ENCODE peak calls at places on chromosomes 3 and 15, in ten cellular contexts. W is IMR-90, Z is uterus, R is PC-9, D is tibial artery, H is sigmoid colon, A is heart right ventricle, U is hepatocyte, B is ovary, Y is GM23248. S is an unnamed sample. For H3K4me1, the result is how much of the 10 kb centered on the place peaks cover.

GRCh38 chr3:43960448-43960840 is 269.7 kb downstream of the ABHD5 start:
- DNase-seq in W (no peak), D (no peak), B (no peak), U (peak), A (no peak), R (no peak), Y (peak), H (no peak), Z (no peak), S (no peak)

GRCh38 chr3:72336821-72337479 is 511.3 kb downstream of the SHQ1 start:
- DNase-seq in Y (peak), W (peak), H (peak), U (peak), R (no peak), A (peak), Z (peak), D (peak), B (peak), S (peak)

GRCh38 chr15:38050529-38050928 is 116.1 kb downstream of the TMCO5A start:
- DNase-seq in D (no peak), A (no peak), Y (peak), B (no peak), R (no peak), U (peak), H (no peak), Z (no peak), W (peak), S (no peak)

GRCh38 chr3:139117883-139118760 is 73.4 kb upstream of the PRR23C start:
- DNase-seq in D (no peak), R (no peak), U (no peak), Y (no peak), A (no peak), H (no peak), Z (no peak), W (no peak), B (no peak), S (no peak)

GRCh38 chr3:55639143-55639542 is 152.0 kb upstream of the WNT5A start:
- DNase-seq in B (no peak), A (no peak), Z (no peak), H (no peak), R (no peak), W (no peak), Y (no peak), U (no peak), D (no peak), S (no peak)

GRCh38 chr3:195451373-195452000 is 8.7 kb upstream of the ACAP2 start:
- DNase-seq in D (no peak), R (no peak), H (no peak), W (no peak), U (no peak), B (no peak), Y (no peak), A (no peak), Z (no peak), S (no peak)

GRCh38 chr3:20173844-20174410 is 12.1 kb downstream of the SGO1 start:
- DNase-seq in D (no peak), Z (no peak), A (no peak), W (no peak), U (no peak), B (no peak), R (no peak), Y (no peak), H (no peak), S (no peak)

GRCh38 chr3:99439892-99440291 is 198.5 kb upstream of the COL8A1 start:
- DNase-seq in Z (no peak), D (no peak), Y (no peak), W (no peak), R (no peak), B (no peak), U (no peak), A (no peak), H (no peak), S (no peak)

GRCh38 chr15:33048255-33048654 is 146.3 kb downstream of the FMN1 start:
- DNase-seq in W (no peak), Z (no peak), A (no peak), D (no peak), B (no peak), H (no peak), U (no peak), Y (no peak), R (no peak), S (no peak)

GRCh38 chr3:169237181-169237580 is 426.3 kb downstream of the MECOM start:
- DNase-seq in Y (peak), B (no peak), U (no peak), D (no peak), A (no peak), W (peak), Z (no peak), H (no peak), R (no peak), S (no peak)

GRCh38 chr15:92021765-92022164 is 168.3 kb downstream of the SLCO3A1 start:
- DNase-seq in U (no peak), W (no peak), H (no peak), Z (no peak), A (no peak), Y (no peak), D (no peak), B (no peak), R (no peak), S (no peak)

GRCh38 chr3:30895329-30895728 is 868 bp upstream of the GADL1 start:
- DNase-seq in U (no peak), W (no peak), A (no peak), D (no peak), Z (no peak), R (no peak), Y (no peak), B (no peak), H (no peak), S (no peak)

GRCh38 chr3:115217678-115218451 is 70.8 kb upstream of the ZBTB20 start:
- DNase-seq in A (peak), R (peak), H (no peak), B (peak), W (peak), D (no peak), Z (peak), Y (peak), U (peak), S (no peak)

GRCh38 chr3:42507252-42507651 is 4.8 kb downstream of the VIPR1 start:
- DNase-seq in W (no peak), Y (no peak), D (peak), H (peak), A (no peak), R (peak), U (peak), B (no peak), Z (no peak), S (no peak)

GRCh38 chr15:33089878-33090757 is 104.4 kb downstream of the FMN1 start:
- DNase-seq in D (no peak), B (no peak), U (peak), W (peak), A (no peak), Z (no peak), H (no peak), R (peak), Y (peak), S (no peak)

GRCh38 chr15:51132384-51133139 is 37.9 kb upstream of the TNFAIP8L3 start:
- DNase-seq in Z (peak), R (no peak), H (peak), A (peak), W (peak), Y (peak), U (peak), B (peak), D (peak), S (peak)

GRCh38 chr15:68421798-68422402 is 10.1 kb downstream of the ITGA11 start:
- DNase-seq in A (no peak), W (peak), U (no peak), D (peak), Y (peak), R (no peak), Z (peak), B (peak), H (no peak), S (no peak)

GRCh38 chr15:90931737-90932659 is at the start of gene HDDC3:
- DNase-seq in R (peak), H (peak), D (peak), A (peak), Z (peak), Y (peak), U (peak), B (peak), W (peak), S (peak)

GRCh38 chr15:40008061-40008460 is 30.9 kb downstream of the SRP14 start:
- DNase-seq in H (no peak), R (no peak), Y (peak), A (no peak), B (no peak), D (no peak), Z (no peak), U (no peak), W (peak), S (no peak)

GRCh38 chr15:89814112-89814742 is 425 bp downstream of the ANPEP start:
- DNase-seq in A (no peak), Z (no peak), B (no peak), Y (peak), D (no peak), U (no peak), H (no peak), W (no peak), R (no peak), S (peak)

GRCh38 chr15:78951841-78952238 is 7.0 kb upstream of the CTSH start:
- DNase-seq in Z (no peak), R (peak), A (no peak), D (no peak), U (peak), B (no peak), W (peak), H (no peak), Y (no peak), S (no peak)

GRCh38 chr3:10742031-10742671 is 73.9 kb upstream of the SLC6A11 start:
- DNase-seq in A (no peak), D (no peak), W (no peak), R (no peak), Z (no peak), B (no peak), U (no peak), Y (no peak), H (no peak), S (no peak)

GRCh38 chr3:188468672-188469071 is 314.7 kb downstream of the LPP start:
- DNase-seq in Z (peak), R (no peak), A (no peak), B (peak), Y (no peak), D (peak), W (no peak), H (peak), U (no peak), S (peak)

GRCh38 chr15:65410972-65411371 is 11.8 kb downstream of the IGDCC4 start:
- DNase-seq in B (no peak), Y (no peak), D (no peak), Z (no peak), A (no peak), R (no peak), U (no peak), H (no peak), W (no peak), S (no peak)

GRCh38 chr15:65413051-65413759 is 9.5 kb downstream of the IGDCC4 start:
- DNase-seq in Z (no peak), H (no peak), R (no peak), B (no peak), U (no peak), D (no peak), A (no peak), W (no peak), Y (no peak), S (no peak)

GRCh38 chr15:65411470-65412071 is 11.2 kb downstream of the IGDCC4 start:
- DNase-seq in H (no peak), W (peak), A (no peak), B (no peak), U (no peak), R (no peak), Y (peak), D (no peak), Z (no peak), S (no peak)

GRCh38 chr15:65413760-65414144 is 9.0 kb downstream of the IGDCC4 start:
- DNase-seq in H (no peak), B (no peak), W (no peak), R (no peak), Y (no peak), D (no peak), A (no peak), U (no peak), Z (no peak), S (no peak)

GRCh38 chr15:65412556-65412955 is 10.2 kb downstream of the IGDCC4 start:
- DNase-seq in R (no peak), Z (no peak), U (no peak), A (no peak), Y (no peak), W (no peak), B (no peak), D (no peak), H (no peak), S (no peak)
- H3K4me1 ChIP-seq in R (under half), Z (under half), U (under half), A (under half), Y (under half), W (under half), B (under half), D (under half), H (under half), S (under half)

DNA sequence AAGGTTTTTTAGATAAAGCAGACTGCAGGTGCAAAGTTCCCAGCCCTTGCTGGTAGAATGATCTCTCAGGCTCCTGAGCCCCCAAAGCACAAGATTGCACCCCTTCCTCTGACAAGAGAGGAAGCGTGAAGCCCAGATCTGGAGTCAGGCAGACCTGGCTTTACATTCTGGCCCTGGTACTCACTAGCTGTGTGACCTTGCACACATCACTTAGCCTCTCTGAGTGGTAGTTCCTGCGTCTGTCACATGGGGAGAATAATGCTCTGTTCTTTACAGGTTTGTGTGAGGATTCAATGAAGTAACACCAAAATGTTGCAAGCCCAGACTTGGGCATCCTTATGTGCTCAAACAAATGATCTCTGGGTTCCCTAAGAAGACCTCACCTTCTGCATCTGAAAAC is 141.5 kb downstream of the SMAD6 start:
- DNase-seq in U (no peak), H (no peak), R (no peak), D (no peak), B (no peak), W (no peak), Y (no peak), A (no peak), Z (no peak), S (no peak)
- H3K4me3 ChIP-seq in U (no peak), H (no peak), R (no peak), D (peak), B (no peak), W (no peak), Y (peak), A (no peak), Z (no peak), S (no peak)

GRCh38 chr15:64099379-64099778 is 3.6 kb downstream of the SNX1 start:
- DNase-seq in D (no peak), R (no peak), H (no peak), Y (peak), Z (no peak), W (no peak), U (no peak), A (no peak), B (no peak), S (no peak)

GRCh38 chr15:64096486-64097431 is 977 bp downstream of the SNX1 start:
- DNase-seq in W (peak), D (no peak), H (no peak), U (peak), A (no peak), Y (peak), Z (no peak), R (no peak), B (no peak), S (no peak)

GRCh38 chr15:64102497-64102896 is 6.7 kb downstream of the SNX1 start:
- DNase-seq in W (no peak), U (no peak), R (no peak), Z (no peak), B (no peak), A (no peak), Y (no peak), D (no peak), H (no peak), S (no peak)

GRCh38 chr15:64105113-64105704 is 9.4 kb downstream of the SNX1 start:
- DNase-seq in Z (peak), A (no peak), D (no peak), W (peak), Y (peak), R (no peak), H (peak), U (peak), B (peak), S (no peak)

GRCh38 chr15:64101018-64101417 is 5.2 kb downstream of the SNX1 start:
- DNase-seq in A (no peak), R (no peak), Z (no peak), W (no peak), Y (no peak), B (no peak), D (no peak), U (no peak), H (no peak), S (no peak)
- H3K4me1 ChIP-seq in A (half or more), R (under half), Z (under half), W (under half), Y (under half), B (under half), D (under half), U (under half), H (half or more), S (under half)

GRCh38 chr3:194142156-194142910 is 6.4 kb downstream of the HES1 start:
- DNase-seq in R (no peak), W (no peak), Z (peak), D (peak), B (peak), Y (peak), H (peak), A (peak), U (peak), S (peak)
- H3K4me3 ChIP-seq in R (peak), W (no peak), Z (no peak), D (peak), B (peak), Y (peak), H (peak), A (peak), U (no peak), S (no peak)

GRCh38 chr15:85005319-85005718 is 23.7 kb downstream of the PDE8A start:
- DNase-seq in D (no peak), R (no peak), Z (no peak), A (no peak), B (no peak), W (no peak), Y (no peak), H (no peak), U (no peak), S (no peak)
- H3K4me1 ChIP-seq in D (under half), R (under half), Z (under half), A (half or more), B (under half), W (under half), Y (under half), H (under half), U (under half), S (under half)

GRCh38 chr15:83108266-83109219 is 1.1 kb downstream of the TM6SF1 start:
- DNase-seq in R (no peak), Z (peak), W (peak), H (peak), B (no peak), D (peak), U (no peak), Y (peak), A (peak), S (peak)
- H3K4me3 ChIP-seq in R (no peak), Z (no peak), W (peak), H (no peak), B (no peak), D (peak), U (no peak), Y (no peak), A (peak), S (peak)

DNA sequence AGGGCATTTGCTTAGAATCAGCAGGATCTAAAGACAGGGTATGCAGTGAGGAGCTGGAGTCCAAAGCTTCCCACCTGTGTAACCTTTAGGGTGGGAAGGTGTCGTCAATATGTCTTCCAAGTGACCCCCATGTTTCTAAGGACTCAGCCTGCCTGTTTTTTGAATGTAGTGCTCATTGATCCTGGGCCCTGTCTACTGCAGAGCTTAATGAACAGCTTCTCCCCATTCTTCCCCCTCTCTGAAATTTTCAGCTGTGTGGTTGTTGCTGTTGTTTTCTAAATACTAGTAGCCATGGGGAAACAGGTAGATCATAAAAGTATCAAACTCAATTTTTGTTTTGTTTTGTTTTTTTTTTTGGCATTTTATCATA is 39.7 kb downstream of the MBNL1 start:
- DNase-seq in H (no peak), R (no peak), Y (no peak), B (no peak), A (no peak), D (no peak), U (no peak), Z (no peak), W (no peak), S (no peak)
- H3K4me1 ChIP-seq in H (half or more), R (under half), Y (half or more), B (under half), A (half or more), D (under half), U (under half), Z (under half), W (under half), S (under half)

S was measured in right cardiac atrium.